ENCODE peak calls at places on chromosome 21, in four cellular contexts. H is HepG2, N is GM12878, L is K562. F is an unnamed sample.

GRCh38 chr21:32687946-32688345 is 39.9 kb downstream of the SYNJ1 start:
- DNase-seq in N (no peak), H (no peak), L (peak), F (no peak)

GRCh38 chr21:32233055-32233546 is 45.7 kb downstream of the MIS18A start:
- DNase-seq in H (no peak), L (no peak), N (no peak), F (no peak)

GRCh38 chr21:41169701-41170100 is 1.7 kb downstream of the BACE2 start:
- DNase-seq in H (no peak), N (no peak), L (no peak), F (no peak)

GRCh38 chr21:32334980-32335471 is 36.4 kb downstream of the MRAP start:
- DNase-seq in L (no peak), H (no peak), N (no peak), F (no peak)

GRCh38 chr21:28856588-28857250 is 136.0 kb downstream of the LTN1 start:
- DNase-seq in H (peak), L (no peak), N (no peak), F (peak)

GRCh38 chr21:14876464-14876863 is 188.3 kb downstream of the NRIP1 start:
- DNase-seq in L (no peak), H (no peak), N (no peak), F (no peak)

GRCh38 chr21:27622636-27623035 is 655.7 kb upstream of the ADAMTS5 start:
- DNase-seq in N (no peak), H (no peak), L (no peak), F (no peak)

GRCh38 chr21:42043201-42043895 is 27.8 kb upstream of the UMODL1 start:
- DNase-seq in N (no peak), L (no peak), H (no peak), F (no peak)

GRCh38 chr21:27292851-27293638 is 326.2 kb upstream of the ADAMTS5 start:
- DNase-seq in N (no peak), H (no peak), L (no peak), F (no peak)

GRCh38 chr21:28339403-28339802 is 653.3 kb downstream of the LTN1 start:
- DNase-seq in H (no peak), L (no peak), N (no peak), F (no peak)

GRCh38 chr21:41366522-41367151 is 4.8 kb downstream of the MX2 start:
- DNase-seq in H (peak), N (peak), L (peak), F (no peak)

GRCh38 chr21:9741343-9741742 is 780.0 kb upstream of the TPTE start:
- DNase-seq in L (no peak), N (no peak), H (no peak), F (no peak)

GRCh38 chr21:31236528-31236927 is 107.5 kb downstream of the TIAM1 start:
- DNase-seq in L (no peak), H (no peak), N (no peak), F (no peak)

GRCh38 chr21:16320110-16320509 is 590.3 kb downstream of the USP25 start:
- DNase-seq in H (no peak), N (no peak), L (no peak), F (no peak)

GRCh38 chr21:29775462-29775861 is 164.3 kb downstream of the GRIK1 start:
- DNase-seq in H (no peak), N (no peak), L (no peak), F (no peak)

GRCh38 chr21:29637126-29637525 is 302.7 kb downstream of the GRIK1 start:
- DNase-seq in H (no peak), L (peak), N (no peak), F (no peak)

GRCh38 chr21:20943476-20944085 is 54.6 kb upstream of the NCAM2 start:
- DNase-seq in N (no peak), H (no peak), L (no peak), F (no peak)

GRCh38 chr21:16578912-16579311 is 849.1 kb downstream of the USP25 start:
- DNase-seq in H (no peak), N (no peak), L (no peak), F (no peak)

GRCh38 chr21:15928196-15928595 is 198.4 kb downstream of the USP25 start:
- DNase-seq in H (no peak), L (no peak), N (no peak), F (no peak)

GRCh38 chr21:28633803-28634572 is 358.7 kb downstream of the LTN1 start:
- DNase-seq in H (no peak), N (no peak), L (no peak), F (no peak)

GRCh38 chr21:16535100-16535418 is 805.3 kb downstream of the USP25 start:
- DNase-seq in N (no peak), H (no peak), L (no peak), F (no peak)

GRCh38 chr21:26124896-26125295 is 45.7 kb downstream of the APP start:
- DNase-seq in L (no peak), H (no peak), N (no peak), F (no peak)

DNA sequence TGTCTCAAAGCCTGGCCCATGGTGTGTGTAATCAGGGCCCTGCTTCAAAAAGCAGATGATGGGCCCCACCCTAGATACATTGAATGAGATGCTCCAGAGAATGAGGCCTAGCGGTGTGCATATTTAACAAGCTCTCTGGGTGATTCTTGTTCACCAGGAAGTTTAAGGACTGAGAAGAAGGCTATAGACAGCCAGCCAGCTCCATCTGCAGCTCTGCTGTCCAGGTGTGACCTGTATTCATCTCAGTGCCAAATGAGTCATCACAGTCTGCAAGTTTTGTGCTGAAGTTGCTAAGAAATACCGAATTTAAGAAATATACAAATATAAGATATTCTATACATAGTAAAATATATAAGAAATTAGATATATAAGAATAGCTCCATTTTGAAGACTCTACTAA is 182.0 kb upstream of the RUNX1 start:
- DNase-seq in N (no peak), H (no peak), L (no peak), F (no peak)
- TF ChIP-seq NR2C2 in N (no peak), H (no peak), L (no peak), F (no peak)

GRCh38 chr21:35607406-35607805 is 452.9 kb downstream of the SETD4 start:
- DNase-seq in L (no peak), H (no peak), N (no peak), F (no peak)
- TF ChIP-seq NR2C2 in L (no peak), H (no peak), N (no peak), F (no peak)

GRCh38 chr21:44966135-44967081 is 26.6 kb downstream of the SLX9 start:
- DNase-seq in N (no peak), H (no peak), L (no peak), F (no peak)

GRCh38 chr21:44965251-44966022 is 25.6 kb downstream of the SLX9 start:
- DNase-seq in N (no peak), H (no peak), L (no peak), F (no peak)

GRCh38 chr21:44969965-44970755 is 30.3 kb downstream of the SLX9 start:
- DNase-seq in L (no peak), N (no peak), H (no peak), F (no peak)

GRCh38 chr21:44969066-44969649 is 29.3 kb downstream of the SLX9 start:
- DNase-seq in H (no peak), L (no peak), N (no peak), F (no peak)

DNA sequence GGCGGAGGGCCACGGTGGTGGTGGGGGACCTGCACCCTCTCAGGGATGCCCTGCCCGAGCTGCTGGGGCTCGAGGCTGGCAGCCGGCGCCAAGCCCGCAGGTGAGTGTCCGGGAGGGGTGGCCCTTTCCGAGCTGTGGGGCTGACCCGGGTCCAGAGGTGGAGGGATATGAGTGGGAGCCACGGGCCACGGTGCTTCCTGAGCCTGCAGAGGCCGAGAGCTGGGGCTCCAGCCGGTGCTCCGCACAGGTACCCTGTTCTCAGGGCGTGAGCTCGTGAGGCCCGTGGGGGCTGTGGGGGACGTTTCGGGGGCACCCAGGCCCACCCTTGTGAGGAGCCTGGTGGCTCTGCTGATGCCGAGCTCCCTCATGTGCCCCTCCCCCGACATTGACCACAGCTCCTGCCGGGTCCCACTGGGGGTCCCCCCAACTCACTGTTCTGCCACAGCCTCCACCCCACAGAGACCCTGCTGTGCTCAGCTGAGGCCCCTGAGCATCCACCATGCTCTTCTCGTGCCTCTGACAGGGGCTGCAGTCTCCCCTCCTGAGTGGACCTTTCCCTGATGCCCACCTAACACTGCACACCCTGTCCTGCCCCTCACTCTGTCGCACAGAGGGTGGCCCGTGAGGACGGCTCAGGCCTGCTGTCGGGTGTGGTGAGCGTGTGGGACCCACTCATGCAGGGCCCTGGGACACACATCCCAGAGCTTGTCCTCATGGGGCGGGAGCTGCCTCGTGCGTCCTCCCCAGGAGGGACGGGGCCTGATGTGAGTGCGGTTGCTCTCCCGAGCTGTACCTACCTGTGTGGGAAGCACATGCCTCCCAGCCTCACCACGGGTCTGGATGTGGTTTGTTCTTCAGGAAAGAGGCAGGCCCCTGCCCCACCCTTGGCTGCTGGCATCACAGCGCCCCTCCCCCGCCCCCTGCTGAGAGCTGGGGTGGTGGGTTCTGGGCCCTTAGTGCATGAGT is 27.5 kb downstream of the SLX9 start:
- DNase-seq in L (no peak), H (no peak), N (no peak), F (no peak)
- TF ChIP-seq NR2C2 in L (no peak), H (no peak), N (no peak), F (no peak)

GRCh38 chr21:37658121-37658993 is 257.9 kb downstream of the KCNJ6 start:
- DNase-seq in H (no peak), N (no peak), L (peak), F (no peak)

GRCh38 chr21:37656899-37657298 is 259.4 kb downstream of the KCNJ6 start:
- DNase-seq in H (no peak), L (no peak), N (no peak), F (no peak)

GRCh38 chr21:37660709-37661108 is 255.5 kb downstream of the KCNJ6 start:
- DNase-seq in H (no peak), N (no peak), L (no peak), F (no peak)

GRCh38 chr21:37659874-37660273 is 256.4 kb downstream of the KCNJ6 start:
- DNase-seq in H (no peak), N (no peak), L (no peak), F (no peak)

DNA sequence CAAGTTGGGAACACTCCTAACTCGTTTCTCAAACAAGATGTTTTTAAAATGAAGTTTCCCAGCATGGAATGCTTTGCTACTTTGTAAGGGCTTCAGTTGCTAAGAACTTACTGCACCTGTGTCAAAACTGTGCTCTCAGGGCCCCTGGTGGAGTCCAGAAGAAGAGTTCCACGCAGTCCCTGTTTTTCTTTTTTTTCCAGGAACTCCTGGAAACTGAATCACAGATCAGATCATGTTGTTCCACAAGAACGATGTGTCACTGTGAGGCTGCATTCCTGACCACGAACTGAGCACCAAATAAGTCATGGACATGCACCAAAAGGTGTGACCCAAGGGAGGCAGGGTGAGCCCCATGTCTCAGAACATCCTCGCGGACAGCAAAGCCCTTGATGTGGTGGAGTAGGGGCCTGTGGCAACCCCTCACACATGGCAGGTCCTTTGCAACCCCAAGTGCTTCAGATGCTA is 257.2 kb downstream of the KCNJ6 start:
- DNase-seq in N (no peak), L (peak), H (no peak), F (no peak)
- TF ChIP-seq NR2C2 in N (no peak), L (no peak), H (no peak), F (no peak)

GRCh38 chr21:17612023-17612564 is 607 bp downstream of the BTG3 start:
- DNase-seq in H (no peak), L (no peak), N (no peak), F (peak)
- TF ChIP-seq NR2C2 in H (no peak), L (no peak), N (no peak), F (no peak)

DNA sequence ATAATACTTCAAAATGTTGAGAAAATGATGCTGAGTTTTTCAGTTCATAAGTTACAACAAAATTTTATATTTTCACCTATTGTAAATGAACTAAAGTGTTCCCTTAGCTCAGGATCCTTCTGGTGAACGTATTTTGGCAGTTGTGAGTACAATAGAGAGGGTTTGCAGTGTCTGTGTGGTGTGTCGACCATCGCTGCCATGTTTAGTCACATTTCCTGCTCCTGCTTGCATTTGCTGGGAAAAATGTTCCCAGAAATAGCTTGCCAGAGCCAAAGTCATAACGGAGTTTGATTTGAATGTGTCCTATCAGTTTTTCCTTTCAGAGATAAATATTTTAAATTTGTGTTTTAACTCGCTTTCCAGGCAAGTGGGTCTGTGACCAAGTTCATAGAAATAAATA is 117.1 kb upstream of the COL6A1 start:
- DNase-seq in H (no peak), L (no peak), N (no peak), F (no peak)
- TF ChIP-seq NR2C2 in H (no peak), L (no peak), N (no peak), F (no peak)

GRCh38 chr21:39220150-39220549 is 36.9 kb upstream of the PSMG1 start:
- DNase-seq in H (no peak), L (no peak), N (no peak), F (no peak)

GRCh38 chr21:39215078-39215477 is 31.8 kb upstream of the PSMG1 start:
- DNase-seq in H (no peak), N (no peak), L (no peak), F (no peak)

GRCh38 chr21:39217356-39218081 is 34.3 kb upstream of the PSMG1 start:
- DNase-seq in N (no peak), H (no peak), L (no peak), F (no peak)

GRCh38 chr21:39218082-39218409 is 34.8 kb upstream of the PSMG1 start:
- DNase-seq in L (no peak), H (no peak), N (no peak), F (no peak)

GRCh38 chr21:39216290-39216689 is 33.0 kb upstream of the PSMG1 start:
- DNase-seq in N (no peak), H (no peak), L (peak), F (no peak)
- TF ChIP-seq NR2C2 in N (no peak), H (no peak), L (no peak), F (no peak)

GRCh38 chr21:38797470-38797869 is 8.3 kb upstream of the ETS2 start:
- DNase-seq in N (no peak), H (peak), L (peak), F (no peak)

GRCh38 chr21:38794978-38795377 is 10.8 kb upstream of the ETS2 start:
- DNase-seq in L (no peak), H (no peak), N (no peak), F (no peak)

GRCh38 chr21:38795475-38795874 is 10.3 kb upstream of the ETS2 start:
- DNase-seq in L (no peak), H (no peak), N (no peak), F (no peak)

GRCh38 chr21:38798081-38798480 is 7.6 kb upstream of the ETS2 start:
- DNase-seq in N (no peak), H (no peak), L (no peak), F (no peak)

GRCh38 chr21:38796426-38796825 is 9.3 kb upstream of the ETS2 start:
- DNase-seq in L (peak), N (no peak), H (no peak), F (no peak)
- TF ChIP-seq NR2C2 in L (no peak), N (no peak), H (no peak), F (no peak)

GRCh38 chr21:43334214-43334958 is 92.5 kb downstream of the SIK1 start:
- DNase-seq in N (no peak), L (no peak), H (no peak), F (no peak)

GRCh38 chr21:43332461-43332860 is 94.5 kb downstream of the SIK1 start:
- DNase-seq in H (no peak), L (no peak), N (no peak), F (no peak)

GRCh38 chr21:43331962-43332458 is 94.9 kb downstream of the SIK1 start:
- DNase-seq in N (no peak), H (no peak), L (no peak), F (no peak)

GRCh38 chr21:43333301-43334062 is 93.4 kb downstream of the SIK1 start:
- DNase-seq in H (peak), N (no peak), L (no peak), F (peak)

DNA sequence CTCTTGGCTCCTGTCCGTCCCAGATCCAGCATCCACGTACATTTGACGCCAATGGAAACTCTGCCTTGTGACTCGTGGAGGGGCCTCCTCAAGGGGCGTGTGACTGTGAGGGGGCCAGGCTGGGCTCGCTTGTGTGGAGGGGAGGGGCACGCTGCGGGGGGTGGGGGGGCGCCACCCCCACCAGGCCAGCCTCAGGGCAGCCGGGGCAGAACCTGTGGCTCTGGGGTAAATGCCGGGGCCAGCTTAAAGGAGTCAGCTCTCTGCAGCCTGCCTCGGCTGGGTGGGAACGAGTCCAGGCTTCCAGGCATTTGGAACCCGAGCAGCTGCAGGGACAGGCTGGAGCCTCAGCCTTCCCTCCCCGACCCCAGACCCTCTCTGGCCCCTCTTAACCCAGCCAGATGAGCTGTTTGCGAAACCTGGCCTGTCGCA is 94.0 kb downstream of the SIK1 start:
- DNase-seq in H (no peak), L (no peak), N (no peak), F (peak)
- TF ChIP-seq NR2C2 in H (no peak), L (no peak), N (no peak), F (no peak)

GRCh38 chr21:35933466-35933865 is 126.9 kb downstream of the SETD4 start:
- DNase-seq in N (no peak), H (no peak), L (no peak), F (no peak)
- TF ChIP-seq NR2C2 in N (no peak), H (no peak), L (no peak), F (no peak)

F was measured in WTC11.